ENCODE peak calls at places on chromosomes 11 and 22, in ten cellular contexts. Q, E, O, P, K, G, X, C, Z and H are unnamed samples. For H3K4me1, the result is how much of the 10 kb centered on the place peaks cover.

GRCh38 chr11:12042215-12042676 is 33.8 kb upstream of the DKK3 start:
- DNase-seq in K (no peak), P (peak), Q (no peak), O (no peak), Z (no peak), X (no peak), G (no peak), E (no peak), C (no peak), H (no peak)

GRCh38 chr11:73962097-73962705 is 11.4 kb downstream of the DNAJB13 start:
- DNase-seq in Z (no peak), G (no peak), K (no peak), Q (no peak), C (no peak), X (no peak), O (no peak), E (no peak), P (no peak), H (no peak)

GRCh38 chr11:88656960-88657738 is 319.6 kb upstream of the CTSC start:
- DNase-seq in C (no peak), X (no peak), Z (no peak), Q (no peak), G (no peak), E (no peak), O (no peak), K (no peak), P (no peak), H (no peak)

GRCh38 chr11:12189543-12190235 is 79.3 kb downstream of the MICAL2 start:
- DNase-seq in Z (no peak), G (no peak), C (no peak), E (no peak), P (no peak), X (no peak), K (no peak), Q (no peak), O (no peak), H (no peak)

GRCh38 chr11:113382121-113382520 is 5.5 kb upstream of the ANKK1 start:
- DNase-seq in X (no peak), O (no peak), Z (no peak), Q (no peak), G (no peak), P (no peak), C (no peak), E (no peak), K (no peak), H (no peak)

GRCh38 chr11:133618500-133618899 is 86.2 kb upstream of the OPCML start:
- DNase-seq in C (no peak), O (peak), E (no peak), K (no peak), G (no peak), Q (no peak), X (no peak), Z (no peak), P (no peak), H (no peak)

GRCh38 chr11:32088117-32088941 is 2.5 kb upstream of the RCN1 start:
- DNase-seq in P (no peak), E (no peak), O (no peak), X (no peak), Q (peak), Z (no peak), G (peak), K (peak), C (peak), H (no peak)

GRCh38 chr11:76086713-76087635 is 119.3 kb downstream of the WNT11 start:
- DNase-seq in O (no peak), C (no peak), K (no peak), Q (no peak), E (no peak), G (no peak), X (no peak), Z (no peak), P (no peak), H (no peak)

GRCh38 chr11:61812736-61813411 is 3.9 kb downstream of the FADS1 start:
- DNase-seq in C (no peak), Z (no peak), X (no peak), E (no peak), O (no peak), K (no peak), P (no peak), Q (no peak), G (no peak), H (peak)

DNA sequence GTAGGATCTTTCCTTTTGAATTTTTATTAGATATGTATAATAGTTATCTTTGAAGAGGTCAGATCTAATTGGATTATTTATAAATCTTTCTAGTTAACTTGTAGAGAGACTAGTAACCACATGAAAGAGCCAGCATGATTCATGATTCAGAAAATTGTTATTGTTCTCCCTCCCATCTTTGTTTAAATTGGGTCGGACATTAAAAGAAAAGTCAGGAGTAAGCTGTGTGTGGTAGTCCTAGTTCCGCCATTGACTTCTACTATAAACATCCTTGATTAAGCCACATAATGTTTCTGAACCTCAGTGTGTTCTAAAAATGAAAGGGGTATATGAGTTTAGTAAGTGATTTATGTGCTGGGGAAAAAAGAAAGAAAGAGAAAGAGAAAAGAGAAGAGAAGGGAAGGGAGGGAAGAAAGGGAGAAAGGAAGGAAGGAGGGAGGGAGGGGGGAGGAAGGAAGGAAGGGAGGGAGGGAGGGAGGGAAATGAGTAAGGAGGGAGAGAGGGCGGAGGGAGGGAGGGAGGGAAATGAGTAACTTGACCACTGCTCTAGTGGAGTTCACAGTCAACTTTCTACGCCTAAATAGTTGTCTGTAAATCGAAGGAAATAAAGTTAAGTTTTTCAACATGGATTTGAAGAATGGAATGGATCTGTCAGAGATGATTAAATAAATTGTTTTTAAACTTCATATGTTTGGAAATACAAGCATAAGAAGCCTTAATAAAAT is 32.9 kb downstream of the SIK2 start:
- DNase-seq in P (no peak), O (no peak), E (no peak), X (no peak), K (no peak), G (no peak), C (no peak), Z (no peak), Q (no peak), H (no peak)
- H3K4me1 ChIP-seq in P (under half), O (under half), E (under half), X (under half), K (under half), G (under half), C (under half), Z (under half), Q (under half), H (under half)

GRCh38 chr22:36367066-36367465 is 20.7 kb downstream of the MYH9 start:
- DNase-seq in O (no peak), X (no peak), Q (no peak), C (no peak), G (no peak), Z (no peak), E (no peak), K (no peak), P (no peak), H (no peak)

GRCh38 chr22:36369922-36370781 is 17.6 kb downstream of the MYH9 start:
- DNase-seq in G (no peak), X (no peak), O (no peak), C (peak), K (no peak), Z (peak), E (no peak), Q (no peak), P (no peak), H (peak)

GRCh38 chr22:36367479-36367878 is 20.3 kb downstream of the MYH9 start:
- DNase-seq in Z (no peak), G (no peak), K (no peak), E (no peak), X (no peak), P (no peak), C (peak), Q (no peak), O (no peak), H (no peak)

GRCh38 chr22:36368359-36368983 is 19.3 kb downstream of the MYH9 start:
- DNase-seq in K (no peak), G (no peak), Q (no peak), P (no peak), X (peak), O (no peak), E (no peak), C (no peak), Z (peak), H (no peak)

GRCh38 chr22:36369004-36369921 is 18.5 kb downstream of the MYH9 start:
- DNase-seq in Q (no peak), P (no peak), X (no peak), E (no peak), K (no peak), Z (peak), G (no peak), C (no peak), O (no peak), H (no peak)
- H3K4me3 ChIP-seq in Q (peak), P (no peak), X (no peak), E (no peak), K (no peak), Z (peak), G (no peak), C (no peak), O (peak), H (no peak)

GRCh38 chr22:21920341-21921183 is 32.1 kb downstream of the PPM1F start:
- DNase-seq in Z (no peak), C (no peak), O (no peak), K (no peak), X (no peak), E (no peak), P (no peak), Q (no peak), G (no peak), H (no peak)
- H3K4me1 ChIP-seq in Z (under half), C (under half), O (under half), K (under half), X (under half), E (under half), P (under half), Q (under half), G (under half), H (under half)

GRCh38 chr11:8330416-8330815 is 66.7 kb upstream of the LMO1 start:
- DNase-seq in G (no peak), K (no peak), E (no peak), P (no peak), X (no peak), O (no peak), Q (no peak), Z (no peak), C (no peak), H (no peak)

GRCh38 chr11:8328231-8328794 is 64.6 kb upstream of the LMO1 start:
- DNase-seq in E (no peak), P (no peak), G (no peak), C (no peak), Z (no peak), K (no peak), Q (no peak), O (no peak), X (no peak), H (no peak)

GRCh38 chr11:8329961-8330361 is 66.3 kb upstream of the LMO1 start:
- DNase-seq in G (no peak), E (no peak), X (no peak), P (no peak), Z (no peak), O (no peak), Q (no peak), K (no peak), C (no peak), H (no peak)

GRCh38 chr11:8328848-8329330 is 65.2 kb upstream of the LMO1 start:
- DNase-seq in O (peak), Q (peak), Z (no peak), K (peak), P (peak), X (peak), G (peak), C (peak), E (peak), H (peak)

DNA sequence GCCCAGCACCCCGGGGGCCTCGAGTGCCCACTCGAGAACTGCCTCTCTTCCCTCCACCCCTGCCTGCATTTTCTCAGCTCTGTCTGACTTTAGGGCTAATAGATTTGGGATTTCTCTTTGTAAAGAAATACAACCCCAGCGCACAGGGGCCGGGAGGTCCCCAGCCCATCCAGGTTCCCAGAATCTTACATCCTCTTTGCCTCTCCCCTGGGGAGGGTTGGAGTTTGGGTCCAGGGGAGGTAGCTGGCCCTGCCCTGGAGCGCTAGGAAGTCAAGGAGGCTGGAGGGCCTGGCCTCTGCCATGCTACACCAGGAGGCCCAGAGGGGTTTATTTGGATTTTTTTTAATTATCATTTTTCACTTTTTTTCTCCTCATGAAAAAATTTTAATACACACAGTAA is 65.7 kb upstream of the LMO1 start:
- DNase-seq in C (no peak), Q (no peak), P (no peak), K (no peak), G (no peak), E (no peak), Z (no peak), O (no peak), X (no peak), H (no peak)
- H3K4me3 ChIP-seq in C (no peak), Q (peak), P (peak), K (no peak), G (no peak), E (peak), Z (no peak), O (peak), X (peak), H (no peak)

GRCh38 chr22:30880181-30880601 is 88.4 kb downstream of the MORC2 start:
- DNase-seq in K (no peak), E (no peak), G (no peak), X (no peak), O (no peak), C (no peak), Z (no peak), P (no peak), Q (peak), H (no peak)
- H3K4me1 ChIP-seq in K (under half), E (under half), G (under half), X (under half), O (under half), C (half or more), Z (under half), P (under half), Q (under half), H (under half)

GRCh38 chr22:41366323-41367014 is 15.3 kb upstream of the TEF start:
- DNase-seq in G (peak), Z (no peak), C (no peak), Q (no peak), X (no peak), O (no peak), E (no peak), P (no peak), K (no peak), H (no peak)
- H3K4me3 ChIP-seq in G (no peak), Z (no peak), C (no peak), Q (peak), X (no peak), O (no peak), E (no peak), P (no peak), K (no peak), H (no peak)